ENCODE peak calls at places on chromosomes 16 and 17, in six cellular contexts. B is SW480; H is activated T-cell treated with anti-CD3 and anti-CD28 coated beads, Interleukin-2, amount 50 U/mL, for 72 hours; U is NCI-H1092; P is progenitor cell of endocrine pancreas; X is EH. Z is an unnamed sample.

GRCh38 chr17:50634123-50634914 is at the start of gene ABCC3:
- DNase-seq in B (peak), H (peak), U (no peak), P (no peak), X (peak), Z (no peak)

GRCh38 chr17:78961571-78961970 is 18.2 kb downstream of the LGALS3BP start:
- DNase-seq in B (no peak), H (no peak), U (no peak), P (no peak), X (peak), Z (no peak)

GRCh38 chr16:55437627-55438026 is 41.4 kb upstream of the MMP2 start:
- DNase-seq in B (no peak), H (no peak), U (no peak), P (no peak), X (peak), Z (peak)

GRCh38 chr17:64073771-64074703 is 53.6 kb upstream of the ICAM2 start:
- DNase-seq in B (no peak), H (no peak), U (no peak), P (no peak), X (no peak), Z (peak)

GRCh38 chr16:10624527-10624926 is 44.1 kb upstream of the EMP2 start:
- DNase-seq in B (peak), H (no peak), U (no peak), P (no peak), X (no peak), Z (no peak)

GRCh38 chr16:69017036-69017783 is 88.2 kb upstream of the HAS3 start:
- DNase-seq in B (peak), H (no peak), U (no peak), P (no peak), X (peak), Z (no peak)

GRCh38 chr16:86542756-86543750 is 12.0 kb downstream of the MTHFSD start:
- DNase-seq in B (no peak), H (no peak), U (no peak), P (no peak), X (no peak), Z (no peak)

GRCh38 chr17:28335959-28336871 is 654 bp downstream of the TNFAIP1 start:
- DNase-seq in B (peak), H (no peak), U (no peak), P (peak), X (peak), Z (peak)

GRCh38 chr17:30380106-30380420 is 1.3 kb downstream of the CPD start:
- DNase-seq in B (peak), H (peak), U (no peak), P (no peak), X (peak), Z (peak)

GRCh38 chr17:82302991-82303943 is 14.1 kb downstream of the CD7 start:
- DNase-seq in B (no peak), H (peak), U (no peak), P (no peak), X (no peak), Z (peak)

GRCh38 chr16:47043200-47043599 is 69.7 kb upstream of the DNAJA2 start:
- DNase-seq in B (no peak), H (no peak), U (no peak), P (no peak), X (no peak), Z (no peak)

Z was measured in GM20000.